ENCODE peak calls at places on chromosomes 16 and 17, in ten cellular contexts. S, E, C, F, L, Z, D, R, Y and M are unnamed samples.

GRCh38 chr17:28071891-28072606 is 29.6 kb downstream of the NLK start:
- DNase-seq in S (no peak), E (no peak), C (no peak), F (no peak), L (no peak), Z (no peak), D (peak; percentile 39), R (no peak), Y (no peak), M (no peak)

GRCh38 chr17:15928286-15928785 is 16.6 kb upstream of the ADORA2B start:
- DNase-seq in S (no peak), E (no peak), C (no peak), F (no peak), L (no peak), Z (no peak), D (no peak), R (no peak), Y (no peak), M (no peak)

GRCh38 chr17:1473170-1473569 is 17.1 kb upstream of the CRK start:
- DNase-seq in S (no peak), E (no peak), C (no peak), F (no peak), L (no peak), Z (no peak), D (no peak), R (no peak), Y (no peak), M (peak; percentile 14)

GRCh38 chr17:8735336-8735939 is 9.2 kb downstream of the CCDC42 start:
- DNase-seq in S (no peak), E (no peak), C (no peak), F (no peak), L (no peak), Z (no peak), D (no peak), R (no peak), Y (no peak), M (no peak)

GRCh38 chr17:28725166-28725659 is 820 bp downstream of the TLCD1 start:
- DNase-seq in S (no peak), E (no peak), C (no peak), F (no peak), L (no peak), Z (no peak), D (peak; percentile 68), R (no peak), Y (peak; percentile 76), M (peak; percentile 78)

GRCh38 chr16:30051518-30051917 is 14.0 kb upstream of the ALDOA start:
- DNase-seq in S (no peak), E (no peak), C (no peak), F (no peak), L (no peak), Z (no peak), D (peak; percentile 90), R (no peak), Y (peak; percentile 60), M (no peak)

GRCh38 chr16:84739349-84740124 is 39.7 kb downstream of the USP10 start:
- DNase-seq in S (no peak), E (no peak), C (peak; percentile 78), F (no peak), L (no peak), Z (no peak), D (peak; percentile 94), R (no peak), Y (peak; percentile 96), M (no peak)

GRCh38 chr16:85999778-86000177 is 100.8 kb downstream of the IRF8 start:
- DNase-seq in S (no peak), E (no peak), C (no peak), F (no peak), L (no peak), Z (no peak), D (no peak), R (no peak), Y (no peak), M (no peak)

GRCh38 chr17:65956814-65957213 is 235.1 kb downstream of the CEP112 start:
- DNase-seq in S (no peak), E (no peak), C (no peak), F (no peak), L (no peak), Z (no peak), D (no peak), R (no peak), Y (no peak), M (no peak)

GRCh38 chr17:42795061-42795460 is 3.4 kb downstream of the COA3 start:
- DNase-seq in S (no peak), E (no peak), C (no peak), F (no peak), L (no peak), Z (no peak), D (no peak), R (no peak), Y (no peak), M (peak; percentile 33)

GRCh38 chr16:11280616-11281522 is at the start of gene PRM1:
- DNase-seq in S (no peak), E (no peak), C (no peak), F (no peak), L (no peak), Z (no peak), D (no peak), R (no peak), Y (no peak), M (no peak)

GRCh38 chr16:85261205-85261604 is 148.9 kb upstream of the CIBAR2 start:
- DNase-seq in S (no peak), E (no peak), C (no peak), F (no peak), L (no peak), Z (no peak), D (no peak), R (no peak), Y (no peak), M (no peak)

GRCh38 chr17:40485851-40486512 is 15.4 kb downstream of the TNS4 start:
- DNase-seq in S (no peak), E (no peak), C (peak; percentile 99), F (no peak), L (no peak), Z (no peak), D (peak; percentile 96), R (no peak), Y (peak; percentile 100), M (peak; percentile 55)

GRCh38 chr17:63356275-63356905 is 89.7 kb downstream of the CYB561 start:
- DNase-seq in S (no peak), E (no peak), C (peak; percentile 96), F (no peak), L (no peak), Z (no peak), D (peak; percentile 92), R (no peak), Y (peak; percentile 99), M (no peak)

GRCh38 chr17:6443692-6444572 is at the start of gene PIMREG:
- DNase-seq in S (peak; percentile 96), E (peak; percentile 87), C (peak; percentile 47), F (peak; percentile 91), L (peak; percentile 96), Z (peak; percentile 99), D (peak; percentile 94), R (peak; percentile 94), Y (peak; percentile 85), M (peak; percentile 74)

GRCh38 chr17:35879748-35880654 is at the start of gene CCL5:
- DNase-seq in S (no peak), E (no peak), C (no peak), F (peak; percentile 23), L (no peak), Z (no peak), D (peak; percentile 40), R (no peak), Y (peak; percentile 10), M (peak; percentile 82)

GRCh38 chr16:25052530-25052929 is 37.4 kb upstream of the ARHGAP17 start:
- DNase-seq in S (no peak), E (no peak), C (no peak), F (no peak), L (no peak), Z (no peak), D (no peak), R (peak; percentile 36), Y (no peak), M (no peak)

GRCh38 chr16:61681124-61681523 is 355.1 kb downstream of the CDH8 start:
- DNase-seq in S (no peak), E (no peak), C (no peak), F (no peak), L (no peak), Z (no peak), D (no peak), R (no peak), Y (no peak), M (no peak)

GRCh38 chr16:2385441-2385840 is 43.8 kb upstream of the CCNF start:
- DNase-seq in S (no peak), E (no peak), C (no peak), F (no peak), L (no peak), Z (no peak), D (peak; percentile 34), R (no peak), Y (no peak), M (no peak)

GRCh38 chr17:12665263-12666210 is at the start of gene MYOCD:
- DNase-seq in S (peak; percentile 52), E (no peak), C (no peak), F (no peak), L (peak; percentile 45), Z (no peak), D (peak; percentile 31), R (peak; percentile 63), Y (no peak), M (no peak)

GRCh38 chr16:48611329-48612137 is 1.6 kb upstream of the N4BP1 start:
- DNase-seq in S (no peak), E (peak; percentile 46), C (no peak), F (peak; percentile 52), L (peak; percentile 67), Z (no peak), D (no peak), R (no peak), Y (no peak), M (no peak)

GRCh38 chr16:85569615-85570212 is 43.4 kb upstream of the GSE1 start:
- DNase-seq in S (no peak), E (no peak), C (no peak), F (no peak), L (peak; percentile 62), Z (peak; percentile 25), D (peak; percentile 66), R (no peak), Y (peak; percentile 62), M (peak; percentile 85)